ENCODE peak calls at places on chromosomes 1 and 21, in six cellular contexts. V is sigmoid colon, Q is fibroblast of lung, W is keratinocyte, N is A673, L is HCT116. S is an unnamed sample.

GRCh38 chr1:109726007-109726406 is 14.0 kb downstream of the GSTM5 start:
- DNase-seq in V (no peak), Q (no peak), W (no peak), N (no peak), L (no peak), S (no peak)

GRCh38 chr1:99600782-99601181 is 45.1 kb upstream of the PALMD start:
- DNase-seq in V (no peak), Q (peak), W (no peak), N (no peak), L (no peak), S (no peak)

GRCh38 chr1:17654519-17654918 is 100.6 kb upstream of the ACTL8 start:
- DNase-seq in V (no peak), Q (no peak), W (no peak), N (no peak), L (no peak), S (no peak)

GRCh38 chr1:66739401-66740157 is 12.7 kb upstream of the DYNLT5 start:
- DNase-seq in V (no peak), Q (no peak), W (no peak), N (no peak), L (no peak), S (no peak)

GRCh38 chr21:45124596-45124995 is 50.2 kb downstream of the ADARB1 start:
- DNase-seq in V (no peak), Q (no peak), W (no peak), N (no peak), L (no peak), S (no peak)

GRCh38 chr1:198086051-198086745 is 70.6 kb upstream of the NEK7 start:
- DNase-seq in V (no peak), Q (no peak), W (no peak), N (no peak), L (no peak), S (no peak)

GRCh38 chr21:45580576-45581321 is 38.5 kb upstream of the SLC19A1 start:
- DNase-seq in V (peak), Q (no peak), W (no peak), N (no peak), L (no peak), S (peak)

GRCh38 chr1:208100906-208101305 is 143.3 kb downstream of the PLXNA2 start:
- DNase-seq in V (no peak), Q (peak), W (no peak), N (no peak), L (no peak), S (no peak)

GRCh38 chr1:219296916-219297315 is 123.2 kb downstream of the LYPLAL1 start:
- DNase-seq in V (no peak), Q (peak), W (no peak), N (no peak), L (no peak), S (no peak)

GRCh38 chr1:244874974-244875579 is 10.7 kb upstream of the HNRNPU start:
- DNase-seq in V (no peak), Q (no peak), W (no peak), N (peak), L (no peak), S (no peak)

GRCh38 chr1:53617382-53618217 is 121.4 kb downstream of the GLIS1 start:
- DNase-seq in V (peak), Q (peak), W (no peak), N (no peak), L (no peak), S (peak)

GRCh38 chr1:224616761-224617409 is 768 bp downstream of the CNIH3 start:
- DNase-seq in V (no peak), Q (no peak), W (no peak), N (no peak), L (no peak), S (no peak)

GRCh38 chr1:64983110-64983509 is 16.8 kb upstream of the JAK1 start:
- DNase-seq in V (no peak), Q (peak), W (peak), N (no peak), L (no peak), S (no peak)

GRCh38 chr1:195899762-195900352 is 708.4 kb downstream of the KCNT2 start:
- DNase-seq in V (no peak), Q (peak), W (peak), N (no peak), L (no peak), S (no peak)

GRCh38 chr1:234956821-234957329 is 171.8 kb downstream of the TOMM20 start:
- DNase-seq in V (no peak), Q (no peak), W (no peak), N (no peak), L (no peak), S (no peak)

GRCh38 chr1:234957330-234958065 is 171.1 kb downstream of the TOMM20 start:
- DNase-seq in V (no peak), Q (peak), W (no peak), N (no peak), L (peak), S (no peak)

GRCh38 chr1:234953655-234954420 is 174.8 kb downstream of the TOMM20 start:
- DNase-seq in V (peak), Q (no peak), W (no peak), N (no peak), L (no peak), S (no peak)

GRCh38 chr1:234955107-234955731 is 173.4 kb downstream of the TOMM20 start:
- DNase-seq in V (peak), Q (peak), W (no peak), N (no peak), L (no peak), S (peak)

DNA sequence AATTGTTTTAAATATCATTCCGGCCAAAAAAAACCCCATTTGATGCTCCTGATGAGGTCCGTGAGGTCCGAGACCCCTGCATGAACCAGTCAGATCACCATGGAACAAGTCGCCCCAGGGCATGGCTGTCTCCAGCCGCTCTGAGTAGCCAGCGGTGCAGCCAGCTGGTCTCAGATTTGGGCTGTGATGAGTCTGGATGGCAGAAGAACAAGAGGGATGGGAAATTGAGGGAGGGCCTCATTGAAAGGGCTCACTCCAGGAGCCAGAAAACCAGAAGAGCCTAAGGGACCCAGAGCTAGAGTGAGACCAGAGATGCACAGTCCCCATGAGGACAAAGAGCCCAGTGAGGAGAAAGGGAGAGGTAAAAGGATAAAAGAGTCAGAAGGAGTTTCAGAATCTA is 174.0 kb downstream of the TOMM20 start:
- DNase-seq in V (no peak), Q (no peak), W (no peak), N (no peak), L (no peak), S (no peak)
- H3K27ac ChIP-seq in V (peak), Q (peak), W (no peak), N (no peak), L (no peak), S (peak)

DNA sequence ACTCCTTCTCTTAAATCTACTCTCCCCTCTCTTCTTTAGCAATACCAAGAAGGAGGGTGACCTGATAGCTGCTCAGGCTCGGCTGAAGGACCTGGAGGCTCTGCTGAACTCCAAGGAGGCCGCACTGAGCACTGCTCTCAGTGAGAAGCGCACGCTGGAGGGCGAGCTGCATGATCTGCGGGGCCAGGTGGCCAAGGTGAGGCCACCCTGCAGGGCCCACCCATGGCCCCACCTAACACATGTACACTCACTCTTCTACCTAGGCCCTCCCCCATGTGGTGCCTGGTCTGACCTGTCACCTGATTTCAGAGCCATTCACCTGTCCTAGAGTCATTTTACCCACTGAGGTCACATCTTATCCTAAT is 16.0 kb downstream of the LMNA start:
- DNase-seq in V (no peak), Q (no peak), W (no peak), N (no peak), L (no peak), S (peak)
- TF ChIP-seq CTCF in V (peak), Q (no peak), W (no peak), N (no peak), L (no peak), S (peak)

GRCh38 chr21:26119906-26120305 is 50.7 kb downstream of the APP start:
- DNase-seq in V (no peak), Q (no peak), W (no peak), N (no peak), L (no peak), S (no peak)
- H3K27ac ChIP-seq in V (no peak), Q (no peak), W (peak), N (no peak), L (no peak), S (no peak)

GRCh38 chr1:247531937-247532336 is 4.3 kb downstream of the OR2C3 start:
- DNase-seq in V (no peak), Q (no peak), W (no peak), N (no peak), L (no peak), S (no peak)
- TF ChIP-seq CTCF in V (no peak), Q (no peak), W (no peak), N (no peak), L (peak), S (no peak)

GRCh38 chr1:19138958-19139581 is 71.0 kb downstream of the UBR4 start:
- DNase-seq in V (no peak), Q (no peak), W (no peak), N (no peak), L (no peak), S (no peak)
- H3K27ac ChIP-seq in V (no peak), Q (no peak), W (no peak), N (no peak), L (no peak), S (no peak)

GRCh38 chr1:30318413-30318812 is 405.0 kb downstream of the MATN1 start:
- DNase-seq in V (no peak), Q (no peak), W (no peak), N (no peak), L (no peak), S (peak)
- TF ChIP-seq CTCF in V (no peak), Q (no peak), W (no peak), N (no peak), L (no peak), S (no peak)

DNA sequence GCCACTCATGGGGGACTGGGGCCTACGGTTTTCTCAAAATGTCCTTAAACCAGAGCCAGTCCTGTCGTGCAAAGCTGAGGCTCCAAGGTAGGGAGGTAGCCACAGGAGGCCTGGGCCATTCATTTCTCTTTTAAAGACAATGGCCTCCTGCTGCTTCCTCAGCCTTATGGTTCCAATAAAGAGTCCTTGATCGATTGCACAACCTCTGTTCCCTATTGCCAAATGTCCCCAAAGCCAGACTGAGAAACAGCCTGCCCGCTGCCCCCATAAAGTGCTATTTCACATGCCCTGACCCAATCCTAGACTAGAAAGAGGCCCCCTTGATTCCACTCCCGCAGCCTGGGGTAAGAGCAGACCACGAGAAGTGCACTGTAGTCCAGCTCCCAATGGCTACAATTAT is 166.7 kb downstream of the CLIC6 start:
- DNase-seq in V (peak), Q (no peak), W (no peak), N (peak), L (no peak), S (no peak)
- H3K27ac ChIP-seq in V (no peak), Q (peak), W (no peak), N (no peak), L (peak), S (peak)

DNA sequence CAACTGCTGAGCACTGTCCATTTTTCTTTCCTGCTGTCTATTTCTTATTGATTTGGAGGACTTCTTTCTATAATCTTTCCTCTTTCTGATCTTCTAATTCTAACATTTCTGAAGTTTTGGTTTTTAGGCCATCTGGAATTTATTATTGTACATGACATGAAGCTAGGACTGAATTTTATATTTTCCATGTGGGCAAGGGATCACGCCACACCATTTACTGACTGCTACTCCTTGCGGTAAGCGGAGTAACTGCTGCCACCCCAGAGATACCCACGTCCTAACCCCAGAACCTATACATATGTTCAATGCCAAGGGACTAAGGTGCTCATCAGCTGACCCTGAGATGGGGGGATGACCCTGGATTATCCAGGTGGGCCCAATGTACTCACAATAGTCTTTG is 70.6 kb downstream of the NPHP4 start:
- DNase-seq in V (no peak), Q (no peak), W (no peak), N (no peak), L (no peak), S (no peak)
- TF ChIP-seq CTCF in V (no peak), Q (no peak), W (no peak), N (no peak), L (no peak), S (no peak)

GRCh38 chr1:46809071-46809470 is 10.2 kb downstream of the CYP4B1 start:
- DNase-seq in V (no peak), Q (no peak), W (no peak), N (no peak), L (no peak), S (no peak)
- H3K27ac ChIP-seq in V (no peak), Q (no peak), W (no peak), N (no peak), L (no peak), S (no peak)

S was measured in spleen.